ENCODE peak calls at places on chromosomes 16 and 17, in five cellular contexts. I, J, F, A and P are unnamed samples.

GRCh38 chr16:89560413-89561194 is at the start of gene RPL13:
- DNase-seq in I (peak; percentile 76), J (peak; percentile 95), F (peak; percentile 99), A (peak; percentile 95), P (peak; percentile 96)

GRCh38 chr16:53257001-53257400 is 177.3 kb upstream of the RBL2 start:
- DNase-seq in I (peak; percentile 4), J (no peak), F (no peak), A (no peak), P (no peak)

GRCh38 chr16:56964243-56965148 is 2.7 kb downstream of the CETP start:
- DNase-seq in I (peak; percentile 68), J (peak; percentile 81), F (peak; percentile 85), A (peak; percentile 55), P (peak; percentile 67)

GRCh38 chr16:2077696-2078095 is 29.9 kb downstream of the TSC2 start:
- DNase-seq in I (no peak), J (no peak), F (no peak), A (no peak), P (no peak)

GRCh38 chr17:9339958-9340357 is 235.7 kb downstream of the STX8 start:
- DNase-seq in I (no peak), J (no peak), F (no peak), A (no peak), P (no peak)

GRCh38 chr17:29760771-29761682 is 138.3 kb upstream of the CORO6 start:
- DNase-seq in I (no peak), J (peak; percentile 81), F (peak; percentile 93), A (peak; percentile 76), P (peak; percentile 82)

GRCh38 chr17:2244545-2245525 is 58.8 kb downstream of the SMG6 start:
- DNase-seq in I (peak; percentile 69), J (peak; percentile 87), F (peak; percentile 70), A (peak; percentile 90), P (peak; percentile 76)

GRCh38 chr17:9110501-9110900 is 89.2 kb downstream of the NTN1 start:
- DNase-seq in I (no peak), J (no peak), F (no peak), A (no peak), P (no peak)

GRCh38 chr17:81400154-81400938 is 5.1 kb downstream of the BAHCC1 start:
- DNase-seq in I (no peak), J (no peak), F (no peak), A (peak; percentile 57), P (no peak)

GRCh38 chr17:43368740-43369506 is 29.9 kb upstream of the ARL4D start:
- DNase-seq in I (no peak), J (peak; percentile 86), F (peak; percentile 58), A (peak; percentile 84), P (peak; percentile 87)
- TF ChIP-seq CTCF in I (no peak), J (no peak), F (peak; percentile 42), A (no peak), P (no peak)

GRCh38 chr17:4101799-4102405 is 40.9 kb downstream of the ZZEF1 start:
- DNase-seq in I (no peak), J (no peak), F (no peak), A (no peak), P (no peak)
- TF ChIP-seq CTCF in I (no peak), J (no peak), F (no peak), A (no peak), P (no peak)

DNA sequence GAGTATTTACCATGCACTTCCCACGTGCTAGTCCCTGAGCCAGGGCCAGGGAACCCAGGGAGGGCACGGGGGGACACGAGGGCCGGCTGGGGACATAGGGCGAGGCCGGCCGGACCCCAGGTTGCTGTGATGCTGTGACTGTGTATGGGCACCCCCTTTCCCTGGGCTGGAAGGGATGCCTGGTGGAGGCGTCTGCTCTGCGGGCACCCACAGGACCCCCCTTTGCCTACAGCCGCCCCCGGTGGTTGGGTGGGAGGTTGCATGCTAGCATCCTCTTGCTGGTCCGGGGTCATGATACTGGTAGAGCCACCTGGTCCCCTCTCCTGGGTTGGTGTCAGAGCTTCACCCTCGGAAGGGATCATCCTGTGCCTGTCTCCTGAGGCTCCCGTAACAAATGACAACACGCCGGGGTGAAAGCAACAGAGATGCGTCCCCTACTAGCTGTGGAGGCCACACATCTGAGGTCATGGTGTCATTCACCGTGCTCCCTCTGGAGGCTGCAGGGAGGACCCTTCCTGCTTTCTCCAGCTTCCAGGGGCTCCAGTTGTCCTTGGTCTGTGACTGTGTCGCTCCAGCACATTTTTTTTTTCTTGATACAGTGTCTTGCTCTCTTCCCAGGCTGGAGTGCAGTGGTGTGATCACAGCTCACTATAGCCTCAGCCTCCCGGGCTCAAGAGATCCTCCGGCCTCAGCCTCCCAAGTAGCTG is 3.1 kb upstream of the CIAO3 start:
- DNase-seq in I (no peak), J (no peak), F (no peak), A (no peak), P (no peak)
- TF ChIP-seq CTCF in I (no peak), J (no peak), F (no peak), A (no peak), P (peak; percentile 14)

DNA sequence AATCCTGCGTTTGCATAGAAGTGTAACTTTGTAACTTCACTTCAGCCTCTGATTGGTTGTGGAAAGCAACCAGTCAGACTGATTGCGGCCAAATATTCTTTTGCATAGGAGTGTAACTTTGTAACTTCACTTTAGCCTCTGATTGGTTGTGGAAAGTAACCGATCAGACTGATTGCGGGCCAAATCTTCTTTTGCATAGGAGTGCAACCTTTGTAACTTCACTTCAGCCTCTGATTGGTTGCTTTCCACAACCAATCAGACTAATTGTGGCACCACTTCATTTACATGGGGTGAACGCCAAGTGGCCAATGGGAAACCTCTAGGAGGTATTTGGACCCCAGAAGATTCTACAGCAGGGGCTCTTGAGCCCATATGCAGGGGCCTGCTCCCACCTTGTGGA is 1.8 kb upstream of the TMEM98 start:
- DNase-seq in I (no peak), J (no peak), F (no peak), A (no peak), P (no peak)
- TF ChIP-seq CTCF in I (no peak), J (no peak), F (no peak), A (no peak), P (no peak)

DNA sequence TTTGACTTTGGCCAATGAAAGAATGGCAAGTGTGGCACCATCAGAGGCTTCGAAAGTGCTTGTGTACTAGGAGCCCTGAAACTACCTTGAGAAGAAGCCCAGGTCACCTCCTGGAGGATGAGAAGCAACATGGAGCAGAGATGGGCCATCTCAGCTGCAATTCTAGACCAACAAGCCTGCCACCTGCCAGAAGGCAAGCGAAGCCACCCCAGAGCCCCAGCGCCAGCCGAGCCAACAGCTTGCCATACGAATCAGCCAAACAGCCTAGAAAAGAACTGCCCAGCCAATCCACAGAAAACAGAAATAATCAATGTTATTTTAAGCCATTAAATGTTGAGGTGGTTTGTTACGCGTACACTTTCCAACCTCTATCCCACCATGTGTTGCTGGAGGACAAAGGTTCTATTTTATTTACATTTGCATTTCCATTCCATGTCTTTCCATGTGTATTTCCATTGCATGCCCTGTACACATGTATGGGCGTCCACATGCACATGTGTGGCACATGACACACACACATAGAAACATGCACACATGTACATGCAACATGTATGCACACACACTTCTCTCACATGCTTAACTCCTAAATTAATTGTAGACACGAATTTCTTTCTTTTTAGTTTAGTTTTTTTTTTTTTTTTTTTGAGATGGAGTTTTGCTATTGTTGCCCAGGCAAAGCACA is 144.3 kb upstream of the TNRC6C start:
- DNase-seq in I (no peak), J (no peak), F (no peak), A (no peak), P (no peak)
- TF ChIP-seq CTCF in I (no peak), J (no peak), F (no peak), A (no peak), P (no peak)

GRCh38 chr16:22188595-22189442 is 17.3 kb upstream of the EEF2K start:
- DNase-seq in I (peak; percentile 86), J (peak; percentile 72), F (peak; percentile 65), A (peak; percentile 69), P (peak; percentile 86)
- TF ChIP-seq CTCF in I (peak; percentile 90), J (peak; percentile 76), F (peak; percentile 82), A (peak; percentile 77), P (peak; percentile 78)

DNA sequence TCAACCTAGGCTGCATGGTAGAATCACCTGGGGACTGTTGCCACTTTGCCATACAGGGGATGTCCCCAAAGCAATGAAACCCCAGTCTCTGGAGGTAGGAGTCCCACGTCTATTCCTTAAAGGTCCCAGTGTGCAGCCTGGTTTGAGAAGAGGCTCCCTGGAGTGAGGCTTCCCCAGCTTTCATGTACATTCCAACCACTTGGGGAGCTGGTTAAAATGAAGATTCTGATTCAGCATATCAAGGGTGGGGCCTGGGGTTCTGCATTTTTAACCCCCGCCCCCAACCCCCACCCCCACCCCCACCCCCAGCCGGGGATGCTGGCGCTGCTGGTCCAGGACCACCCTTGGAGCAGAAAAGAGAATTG is 241.2 kb downstream of the FOXL1 start:
- DNase-seq in I (no peak), J (no peak), F (no peak), A (no peak), P (no peak)
- TF ChIP-seq CTCF in I (peak; percentile 38), J (no peak), F (no peak), A (no peak), P (no peak)

DNA sequence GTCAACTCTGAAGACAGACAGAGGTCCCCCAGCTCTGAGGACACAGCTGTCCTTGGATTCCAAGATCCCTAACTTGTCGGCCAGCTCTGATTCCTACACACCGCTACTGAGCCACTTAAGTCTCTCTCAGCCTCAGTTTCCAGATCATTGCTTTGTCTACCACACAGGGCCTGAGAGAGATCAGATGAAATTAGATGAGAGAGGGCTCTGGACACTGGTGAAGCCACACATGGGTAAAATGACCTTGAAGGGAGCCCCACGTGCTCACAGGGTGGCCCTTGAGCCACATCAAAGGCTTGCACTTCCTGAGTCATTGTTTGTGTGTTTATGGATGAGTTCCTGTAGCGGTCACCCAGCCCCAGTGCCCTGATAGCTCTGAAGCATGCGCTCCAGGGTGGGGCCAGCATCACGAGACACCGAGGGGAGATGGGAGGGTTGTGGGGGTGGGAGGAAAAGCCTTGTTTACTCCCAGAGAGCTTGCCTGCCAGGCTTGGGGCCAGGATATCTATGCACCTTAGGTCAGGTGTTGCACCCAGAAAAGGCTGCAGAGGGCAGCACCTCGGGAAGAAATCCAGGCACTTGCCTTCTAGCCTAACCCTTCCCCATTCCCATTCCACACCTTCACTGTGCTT is 32.7 kb upstream of the SLC6A2 start:
- DNase-seq in I (no peak), J (peak; percentile 56), F (no peak), A (no peak), P (peak; percentile 34)
- TF ChIP-seq CTCF in I (peak; percentile 9), J (peak; percentile 52), F (no peak), A (no peak), P (peak; percentile 13)

GRCh38 chr17:60641810-60642220 is 35.8 kb upstream of the BCAS3 start:
- DNase-seq in I (peak; percentile 27), J (peak; percentile 65), F (peak; percentile 42), A (peak; percentile 70), P (peak; percentile 73)
- TF ChIP-seq CTCF in I (peak; percentile 50), J (peak; percentile 48), F (peak; percentile 55), A (no peak), P (peak; percentile 36)